ENCODE peak calls at places on chromosomes 6 and 20, in four cellular contexts. One of them, this sample, is unnamed.

GRCh38 chr6:149489967-149490366 is 5.2 kb upstream of the ZC3H12D start:
- DNase-seq in GM12878: no peak
- DNase-seq in HCT116: no peak
- DNase-seq in A549: no peak
- DNase-seq in this sample: no peak

GRCh38 chr6:7391244-7391643 is 1.6 kb downstream of the RIOK1 start:
- DNase-seq in GM12878: no peak
- DNase-seq in HCT116: no peak
- DNase-seq in A549: no peak
- DNase-seq in this sample: no peak

GRCh38 chr6:16471222-16471784 is 232.9 kb downstream of the GMPR start:
- DNase-seq in GM12878: peak; percentile 76
- DNase-seq in HCT116: no peak
- DNase-seq in A549: no peak
- DNase-seq in this sample: peak; percentile 49

GRCh38 chr6:9576521-9576920 is 838.4 kb downstream of the TFAP2A start:
- DNase-seq in GM12878: no peak
- DNase-seq in HCT116: no peak
- DNase-seq in A549: no peak
- DNase-seq in this sample: no peak

GRCh38 chr6:144019929-144020328 is 11.9 kb upstream of the PLAGL1 start:
- DNase-seq in GM12878: no peak
- DNase-seq in HCT116: no peak
- DNase-seq in A549: no peak
- DNase-seq in this sample: no peak

GRCh38 chr6:33392168-33392947 is 735 bp downstream of the KIFC1 start:
- DNase-seq in GM12878: no peak
- DNase-seq in HCT116: no peak
- DNase-seq in A549: no peak
- DNase-seq in this sample: peak; percentile 44

GRCh38 chr6:70310063-70310694 is 7.3 kb upstream of the COL9A1 start:
- DNase-seq in GM12878: no peak
- DNase-seq in HCT116: peak; percentile 40
- DNase-seq in A549: no peak
- DNase-seq in this sample: peak; percentile 53

GRCh38 chr6:159951772-159952171 is 17.1 kb upstream of the IGF2R start:
- DNase-seq in GM12878: no peak
- DNase-seq in HCT116: no peak
- DNase-seq in A549: no peak
- DNase-seq in this sample: no peak

GRCh38 chr6:79949235-79949634 is 1.9 kb upstream of the ELOVL4 start:
- DNase-seq in GM12878: peak; percentile 7
- DNase-seq in HCT116: peak; percentile 85
- DNase-seq in A549: peak; percentile 9
- DNase-seq in this sample: peak; percentile 75

GRCh38 chr20:53513489-53514298 is 79.9 kb downstream of the ZNF217 start:
- DNase-seq in GM12878: no peak
- DNase-seq in HCT116: no peak
- DNase-seq in A549: no peak
- DNase-seq in this sample: no peak

GRCh38 chr6:33201147-33201545 is 479 bp downstream of the SLC39A7 start:
- DNase-seq in GM12878: no peak
- DNase-seq in HCT116: no peak
- DNase-seq in A549: no peak
- DNase-seq in this sample: no peak

GRCh38 chr6:167769408-167770190 is 57.1 kb upstream of the AFDN start:
- DNase-seq in GM12878: no peak
- DNase-seq in HCT116: no peak
- DNase-seq in A549: no peak
- DNase-seq in this sample: no peak

GRCh38 chr20:63233061-63233344 is 2.7 kb upstream of the BIRC7 start:
- DNase-seq in GM12878: no peak
- DNase-seq in HCT116: no peak
- DNase-seq in A549: no peak
- DNase-seq in this sample: no peak

GRCh38 chr6:15443119-15443518 is 197.2 kb downstream of the JARID2 start:
- DNase-seq in GM12878: no peak
- DNase-seq in HCT116: no peak
- DNase-seq in A549: no peak
- DNase-seq in this sample: peak; percentile 94

GRCh38 chr20:9506337-9506821 is 8.0 kb upstream of the LAMP5 start:
- DNase-seq in GM12878: no peak
- DNase-seq in HCT116: no peak
- DNase-seq in A549: no peak
- DNase-seq in this sample: no peak

DNA sequence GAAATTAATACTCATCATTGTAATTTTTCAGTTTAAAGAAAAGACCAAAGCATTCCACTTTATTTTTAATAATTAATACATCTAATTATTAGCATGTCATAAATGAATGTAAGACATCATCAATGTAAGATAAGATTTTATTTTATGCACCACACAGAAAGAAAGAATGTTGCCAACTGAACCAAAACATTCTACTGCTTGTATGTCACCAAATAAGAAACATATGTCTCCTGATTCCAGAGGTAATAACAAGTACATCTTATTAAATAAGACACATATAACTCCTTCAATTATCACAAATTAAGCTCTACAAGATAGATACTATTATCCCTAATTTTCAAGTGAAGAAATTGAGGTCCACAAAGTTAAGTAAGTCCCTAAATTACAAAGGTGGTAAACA is 189.5 kb downstream of the GMDS start:
- DNase-seq in GM12878: no peak
- DNase-seq in HCT116: no peak
- DNase-seq in A549: no peak
- DNase-seq in this sample: peak; percentile 39
- TF ChIP-seq CEBPB in GM12878: no peak
- TF ChIP-seq CEBPB in HCT116: no peak
- TF ChIP-seq CEBPB in A549: no peak
- TF ChIP-seq CEBPB in this sample: no peak

DNA sequence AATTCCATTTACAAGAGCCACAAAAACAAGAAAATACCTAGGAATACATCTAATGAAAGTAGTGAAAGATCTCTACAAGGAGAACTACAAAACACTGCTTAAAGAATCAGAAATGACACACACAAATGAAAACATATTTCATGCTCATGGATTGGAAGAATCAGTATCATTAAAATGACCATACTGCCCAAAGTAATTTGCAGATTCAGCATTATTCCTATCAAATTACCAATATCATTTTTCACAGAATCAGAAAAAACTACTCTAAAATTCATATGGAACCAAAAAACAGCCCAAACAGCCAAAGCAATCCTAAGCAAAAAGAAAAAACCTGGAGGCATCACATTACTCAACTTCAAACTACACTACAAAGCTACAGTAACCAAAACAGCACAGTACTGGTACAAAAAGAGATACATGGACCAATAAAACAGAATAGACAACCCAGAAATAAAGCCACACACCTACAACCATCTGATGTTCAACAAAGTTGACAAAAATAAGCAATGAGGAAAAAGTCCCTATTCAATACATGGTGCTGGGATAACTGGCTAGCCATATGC is 24.3 kb downstream of the REV3L start:
- DNase-seq in GM12878: no peak
- DNase-seq in HCT116: no peak
- DNase-seq in A549: no peak
- DNase-seq in this sample: no peak
- H3K4me3 ChIP-seq in GM12878: no peak overlapping the region
- H3K4me3 ChIP-seq in HCT116: no peak overlapping the region
- H3K4me3 ChIP-seq in A549: no peak overlapping the region
- H3K4me3 ChIP-seq in this sample: no peak overlapping the region

DNA sequence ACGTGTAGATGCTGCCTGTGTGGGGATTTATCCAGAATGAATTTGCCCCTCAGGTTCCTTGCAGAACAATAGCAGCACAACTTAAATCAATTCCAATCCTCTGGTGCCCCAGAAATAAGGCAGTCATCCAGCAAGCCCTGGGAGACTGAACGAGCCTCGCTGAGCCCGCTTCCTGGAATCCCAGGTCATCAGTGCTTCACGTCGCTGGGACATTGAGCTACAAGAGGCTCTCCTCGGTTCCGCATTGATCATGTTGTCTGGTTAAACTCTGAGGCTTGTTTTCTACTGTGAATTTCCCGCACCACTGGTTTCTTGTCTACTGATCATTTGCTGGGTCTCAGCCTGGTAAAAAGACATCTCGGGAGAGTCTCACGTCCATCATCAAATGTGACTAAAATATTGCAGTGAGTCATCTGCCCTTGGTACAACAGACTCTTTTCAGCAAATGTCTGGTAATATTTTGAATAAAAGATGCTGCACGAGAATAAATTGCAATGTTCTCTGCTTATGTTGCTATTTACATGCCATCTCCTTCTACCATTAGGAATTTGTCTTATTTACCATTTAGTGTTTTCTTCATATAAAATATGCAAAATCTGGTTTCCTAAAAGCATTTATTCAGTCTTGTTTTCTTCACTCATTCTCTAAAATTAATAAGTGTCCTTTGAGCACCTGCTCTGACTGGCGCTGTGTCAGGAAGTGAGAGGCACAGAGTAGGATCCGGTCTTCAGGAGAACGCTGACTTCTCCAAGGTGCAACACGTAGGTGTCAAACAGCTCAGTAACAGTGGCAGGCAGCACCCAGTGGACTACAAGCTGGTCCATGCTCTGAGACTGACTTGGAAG is 569.3 kb downstream of the QKI start:
- DNase-seq in GM12878: peak; percentile 5
- DNase-seq in HCT116: no peak
- DNase-seq in A549: no peak
- DNase-seq in this sample: no peak
- TF ChIP-seq CEBPB in GM12878: no peak
- TF ChIP-seq CEBPB in HCT116: no peak
- TF ChIP-seq CEBPB in A549: no peak
- TF ChIP-seq CEBPB in this sample: no peak

GRCh38 chr6:136772685-136773472 is 19.4 kb downstream of the MAP3K5 start:
- DNase-seq in GM12878: peak; percentile 93
- DNase-seq in HCT116: no peak
- DNase-seq in A549: no peak
- DNase-seq in this sample: no peak
- H3K4me3 ChIP-seq in GM12878: peak overlapping the region; percentile 49
- H3K4me3 ChIP-seq in HCT116: no peak overlapping the region
- H3K4me3 ChIP-seq in A549: no peak overlapping the region
- H3K4me3 ChIP-seq in this sample: no peak overlapping the region

DNA sequence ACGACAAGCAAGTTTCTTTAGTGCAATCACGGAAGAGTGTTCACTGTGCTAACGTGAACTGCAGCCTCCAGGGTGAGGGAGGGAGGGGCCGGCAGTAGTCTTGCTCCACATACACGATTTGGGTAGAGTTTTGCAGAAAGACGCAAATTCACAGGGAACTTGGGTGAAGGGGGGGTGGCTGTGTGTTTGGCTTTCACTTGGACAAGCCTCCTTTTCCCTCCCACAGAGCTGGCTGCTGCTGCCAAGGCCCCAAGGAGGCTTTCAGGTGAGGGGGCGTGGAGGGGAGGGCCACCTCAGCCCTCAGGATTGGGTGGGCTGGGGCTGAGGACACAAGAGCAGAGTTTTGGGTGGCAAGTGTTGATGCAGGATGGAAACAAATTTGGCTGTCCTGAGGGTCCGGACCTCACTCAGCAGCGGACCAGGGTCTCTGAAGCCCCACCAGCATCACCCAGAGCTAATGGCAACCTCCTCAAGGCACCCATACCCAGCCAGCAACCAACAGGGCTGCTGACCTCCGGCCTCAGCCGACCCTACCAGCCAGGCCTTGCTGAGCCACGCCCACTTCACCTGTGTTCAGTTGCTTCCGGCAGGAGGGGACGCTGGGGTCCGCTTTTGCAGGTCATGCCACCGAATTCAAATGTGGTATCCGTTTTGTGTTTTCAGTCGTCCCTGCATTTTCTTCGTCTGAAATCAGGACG is 204.5 kb downstream of the ERMARD start:
- DNase-seq in GM12878: no peak
- DNase-seq in HCT116: no peak
- DNase-seq in A549: no peak
- DNase-seq in this sample: no peak
- TF ChIP-seq CEBPB in GM12878: no peak
- TF ChIP-seq CEBPB in HCT116: no peak
- TF ChIP-seq CEBPB in A549: no peak
- TF ChIP-seq CEBPB in this sample: no peak

DNA sequence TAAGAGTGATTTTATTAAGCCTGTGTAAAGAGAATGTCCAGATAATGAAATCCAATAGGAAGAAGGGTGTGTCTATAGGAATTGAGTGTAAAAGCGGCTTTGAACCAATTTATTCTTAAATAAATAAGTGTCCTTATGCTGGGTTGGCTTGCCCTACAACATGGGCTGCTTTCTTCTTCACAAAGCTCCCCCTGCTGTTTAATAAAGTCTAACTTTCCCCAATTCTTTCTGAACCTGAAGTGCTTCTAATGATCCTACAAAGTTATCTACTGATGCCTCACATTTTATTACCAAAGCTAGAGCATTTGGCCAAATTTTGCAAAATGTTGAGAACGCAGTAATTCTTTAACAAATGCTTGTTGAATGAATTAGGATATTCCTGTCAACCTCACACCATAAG is 36.3 kb upstream of the SIRT5 start:
- DNase-seq in GM12878: no peak
- DNase-seq in HCT116: peak; percentile 26
- DNase-seq in A549: peak; percentile 43
- DNase-seq in this sample: peak; percentile 61
- H3K4me3 ChIP-seq in GM12878: no peak overlapping the region
- H3K4me3 ChIP-seq in HCT116: no peak overlapping the region
- H3K4me3 ChIP-seq in A549: no peak overlapping the region
- H3K4me3 ChIP-seq in this sample: no peak overlapping the region

GRCh38 chr20:46144626-46145025 is 26.5 kb downstream of the CD40 start:
- DNase-seq in GM12878: no peak
- DNase-seq in HCT116: no peak
- DNase-seq in A549: no peak
- DNase-seq in this sample: no peak
- TF ChIP-seq CEBPB in GM12878: no peak
- TF ChIP-seq CEBPB in HCT116: no peak
- TF ChIP-seq CEBPB in A549: no peak
- TF ChIP-seq CEBPB in this sample: no peak

GRCh38 chr6:31881136-31881859 is 2.5 kb upstream of the SLC44A4 start:
- DNase-seq in GM12878: no peak
- DNase-seq in HCT116: no peak
- DNase-seq in A549: no peak
- DNase-seq in this sample: no peak
- H3K4me3 ChIP-seq in GM12878: no peak overlapping the region
- H3K4me3 ChIP-seq in HCT116: no peak overlapping the region
- H3K4me3 ChIP-seq in A549: no peak overlapping the region
- H3K4me3 ChIP-seq in this sample: no peak overlapping the region

This sample was measured in IMR-90.